ENCODE peak calls at places on chromosomes 7 and 10, in six cellular contexts. T is fibroblast of lung, U is fibroblast of the aortic adventitia, K is HL-60, C is left ventricle myocardium inferior, D is tibial nerve. Z is an unnamed sample.

GRCh38 chr7:118657391-118658005 is 433.0 kb downstream of the ANKRD7 start:
- DNase-seq in K (no peak), D (no peak), U (no peak), T (no peak), C (no peak), Z (no peak)

GRCh38 chr10:117530791-117531190 is 11.8 kb upstream of the EMX2 start:
- DNase-seq in D (no peak), T (no peak), U (no peak), C (no peak), K (no peak), Z (no peak)

GRCh38 chr7:92988941-92989540 is 128.7 kb downstream of the SAMD9 start:
- DNase-seq in D (no peak), T (peak), K (no peak), C (no peak), U (no peak), Z (no peak)

GRCh38 chr7:2399848-2400587 is 3.4 kb upstream of the CHST12 start:
- DNase-seq in D (peak), C (peak), K (peak), U (peak), T (peak), Z (no peak)

GRCh38 chr7:4871930-4872675 is 10.3 kb upstream of the PAPOLB start:
- DNase-seq in K (no peak), U (no peak), D (no peak), T (no peak), C (no peak), Z (no peak)

GRCh38 chr7:12979181-12979580 is 291.7 kb downstream of the ARL4A start:
- DNase-seq in C (no peak), D (no peak), T (no peak), K (no peak), U (no peak), Z (no peak)

GRCh38 chr10:95295031-95295755 is 4.4 kb upstream of the PDLIM1 start:
- DNase-seq in C (peak), T (peak), D (no peak), K (peak), U (peak), Z (peak)

GRCh38 chr7:147023390-147023914 is 906.9 kb downstream of the CNTNAP2 start:
- DNase-seq in C (no peak), D (no peak), T (no peak), U (no peak), K (no peak), Z (no peak)

GRCh38 chr7:54563329-54563916 is 21.2 kb downstream of the VSTM2A start:
- DNase-seq in D (no peak), U (no peak), T (no peak), K (no peak), C (no peak), Z (no peak)

GRCh38 chr7:120725376-120726039 is 132.4 kb downstream of the TSPAN12 start:
- DNase-seq in D (no peak), U (peak), K (no peak), C (no peak), T (peak), Z (peak)

GRCh38 chr7:25305831-25306230 is 77.5 kb upstream of the NPVF start:
- DNase-seq in K (peak), T (no peak), C (no peak), D (no peak), U (no peak), Z (no peak)

GRCh38 chr7:25308246-25308645 is 80.0 kb upstream of the NPVF start:
- DNase-seq in U (no peak), K (no peak), D (no peak), T (no peak), C (no peak), Z (no peak)

GRCh38 chr7:25307624-25308023 is 79.3 kb upstream of the NPVF start:
- DNase-seq in U (no peak), C (no peak), D (no peak), K (no peak), T (no peak), Z (no peak)

GRCh38 chr7:25308898-25309521 is 80.7 kb upstream of the NPVF start:
- DNase-seq in U (no peak), T (no peak), D (no peak), C (no peak), K (no peak), Z (no peak)

DNA sequence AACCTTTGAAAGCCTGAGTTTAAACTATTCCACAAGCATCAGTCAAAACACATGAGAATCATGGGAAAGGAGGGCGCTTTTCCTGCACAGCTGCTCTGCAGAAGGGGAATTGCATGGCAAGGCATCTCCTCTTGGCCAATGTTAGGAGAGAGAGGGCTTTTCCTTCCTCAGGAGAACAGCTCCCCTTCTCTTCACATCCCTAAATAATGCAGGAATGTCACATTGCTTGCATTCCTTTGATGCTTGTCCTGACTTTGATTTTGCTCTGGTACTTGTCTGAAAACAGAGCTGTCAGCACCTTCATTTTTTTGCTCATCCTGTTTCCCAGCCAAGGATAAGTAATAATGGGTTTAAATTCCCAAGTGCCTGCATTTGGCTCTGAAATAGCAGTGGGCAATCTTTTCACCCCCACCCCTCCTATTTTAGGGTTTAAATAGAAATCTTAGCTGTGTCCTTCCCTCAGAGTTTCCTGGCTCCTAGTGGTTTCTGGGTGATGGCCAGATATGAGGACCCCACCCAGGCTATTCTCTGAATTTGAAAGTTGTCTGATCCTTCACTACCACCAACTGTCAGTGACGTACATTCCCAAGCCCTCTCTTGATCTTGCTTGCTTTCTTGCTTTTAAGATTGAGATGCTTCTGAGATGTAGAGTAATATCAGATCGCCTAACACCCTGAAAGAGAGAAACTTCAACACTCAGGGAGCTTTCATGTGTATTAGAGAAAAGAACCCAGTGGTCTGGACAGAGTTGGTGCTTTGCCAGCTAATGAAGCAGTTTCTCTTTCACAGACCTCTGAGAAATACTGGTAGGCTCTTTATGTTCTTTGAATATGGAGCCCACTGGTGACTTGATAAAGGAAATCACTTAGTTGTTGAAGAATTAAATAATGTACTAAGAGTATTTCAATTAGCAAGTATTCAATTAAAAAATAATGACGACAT is 75.4 kb upstream of the NPVF start:
- DNase-seq in U (peak), T (peak), D (no peak), C (no peak), K (no peak), Z (no peak)
- H3K4me3 ChIP-seq in U (no peak), T (no peak), D (no peak), C (peak), K (no peak), Z (no peak)

GRCh38 chr10:46285966-46286620 is 704 bp upstream of the ANTXRL start:
- DNase-seq in U (no peak), T (no peak), C (no peak), D (no peak), K (no peak), Z (no peak)
- H3K4me3 ChIP-seq in U (no peak), T (no peak), C (no peak), D (no peak), K (no peak), Z (no peak)

GRCh38 chr10:13354783-13355182 is 6.7 kb upstream of the SEPHS1 start:
- DNase-seq in T (no peak), K (no peak), D (no peak), C (no peak), U (no peak), Z (no peak)

GRCh38 chr10:13351340-13351915 is 3.3 kb upstream of the SEPHS1 start:
- DNase-seq in C (no peak), U (no peak), K (no peak), D (no peak), T (no peak), Z (no peak)

GRCh38 chr10:13349776-13350274 is 1.7 kb upstream of the SEPHS1 start:
- DNase-seq in C (peak), D (peak), T (peak), U (peak), K (peak), Z (no peak)

GRCh38 chr10:13356392-13356791 is 8.3 kb upstream of the SEPHS1 start:
- DNase-seq in K (no peak), T (no peak), U (no peak), C (no peak), D (no peak), Z (no peak)

DNA sequence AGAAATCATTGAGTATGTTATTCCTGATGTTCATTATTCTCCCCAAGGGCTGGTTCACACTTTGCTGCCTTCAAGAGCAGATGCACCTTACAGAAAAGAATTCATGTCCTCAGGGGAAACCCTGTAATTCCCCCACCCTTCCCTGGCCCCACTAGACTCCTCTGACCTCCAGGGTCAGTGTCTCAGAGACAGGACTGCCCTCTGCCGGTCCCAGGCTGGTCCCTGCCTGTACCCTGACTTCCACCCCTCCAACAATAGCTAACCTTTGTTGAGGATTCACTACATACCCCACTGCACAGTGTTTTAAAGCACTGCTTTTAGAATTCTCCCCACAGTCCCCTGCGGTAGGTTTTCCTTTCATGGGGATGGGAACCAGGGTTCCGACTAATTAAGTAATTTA is 4.4 kb upstream of the SEPHS1 start:
- DNase-seq in T (no peak), C (no peak), D (no peak), U (no peak), K (no peak), Z (no peak)
- H3K4me3 ChIP-seq in T (no peak), C (no peak), D (no peak), U (no peak), K (no peak), Z (no peak)

DNA sequence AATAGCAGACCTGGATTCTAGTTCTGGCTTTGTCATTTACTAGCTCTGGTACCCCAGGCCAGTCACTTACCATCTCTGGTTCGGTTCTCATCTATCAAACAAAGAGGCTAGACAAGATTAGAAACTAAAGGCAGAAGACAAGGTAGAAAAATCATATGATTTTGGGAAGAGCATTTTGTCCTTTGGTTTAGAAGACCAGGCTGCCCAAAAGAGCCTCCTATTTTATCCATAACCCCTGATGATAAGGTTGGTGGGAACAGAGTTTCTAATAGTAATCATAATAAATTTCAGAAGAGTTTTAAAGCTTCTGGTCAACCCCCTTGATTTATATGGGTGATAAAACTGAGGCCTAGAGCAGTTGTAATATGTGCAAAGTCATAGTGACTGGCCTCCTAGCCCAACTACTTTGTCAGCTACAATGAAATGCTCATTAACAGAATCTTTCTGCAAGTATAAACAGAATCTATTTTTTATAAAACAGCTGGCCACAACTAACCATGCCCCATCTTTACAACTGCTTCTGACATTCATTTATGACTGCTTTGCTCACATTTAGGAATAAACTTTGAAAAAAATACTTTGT is 23.4 kb downstream of the COX15 start:
- DNase-seq in C (no peak), K (no peak), D (no peak), T (peak), U (peak), Z (no peak)
- H3K4me3 ChIP-seq in C (no peak), K (no peak), D (no peak), T (no peak), U (no peak), Z (no peak)

GRCh38 chr10:3781458-3782098 is 3.4 kb downstream of the KLF6 start:
- DNase-seq in T (peak), U (peak), D (peak), K (no peak), C (peak), Z (no peak)
- H3K4me3 ChIP-seq in T (peak), U (peak), D (peak), K (no peak), C (peak), Z (peak)

DNA sequence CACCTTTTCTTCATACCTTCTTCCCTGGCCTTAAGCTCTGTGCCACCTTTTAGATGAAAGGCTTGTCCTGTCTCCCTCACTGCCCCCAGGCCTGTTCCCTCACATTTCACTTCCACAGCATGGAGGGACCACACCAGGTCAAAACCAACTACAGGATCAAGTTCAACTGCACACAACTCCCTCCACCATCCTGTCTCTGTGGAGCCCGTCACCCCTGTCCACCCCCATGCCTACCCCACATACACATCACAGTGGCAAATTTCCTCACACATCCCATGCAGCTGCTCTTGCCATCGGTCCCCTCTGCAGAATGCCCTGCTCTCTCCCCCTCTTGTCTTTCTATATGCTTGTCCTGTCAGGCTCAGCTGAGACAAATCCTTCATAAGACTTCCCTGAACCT is 154.1 kb downstream of the USP6NL start:
- DNase-seq in U (no peak), D (no peak), T (no peak), K (no peak), C (no peak), Z (no peak)
- H3K4me3 ChIP-seq in U (no peak), D (no peak), T (no peak), K (no peak), C (no peak), Z (no peak)

GRCh38 chr7:778968-779451 is 51.9 kb upstream of the PRKAR1B start:
- DNase-seq in C (no peak), D (no peak), U (no peak), K (no peak), T (no peak), Z (no peak)
- H3K4me3 ChIP-seq in C (no peak), D (no peak), U (no peak), K (no peak), T (no peak), Z (no peak)

GRCh38 chr10:102132563-102133372 is at the start of gene PPRC1:
- DNase-seq in K (peak), T (peak), U (peak), D (peak), C (peak), Z (peak)

GRCh38 chr10:102132193-102132562 is 662 bp upstream of the PPRC1 start:
- DNase-seq in T (no peak), K (no peak), U (no peak), C (no peak), D (no peak), Z (no peak)

GRCh38 chr10:102134416-102134815 is 1.6 kb downstream of the PPRC1 start:
- DNase-seq in D (no peak), K (no peak), C (no peak), U (no peak), T (no peak), Z (no peak)

GRCh38 chr10:102133373-102134195 is 744 bp downstream of the PPRC1 start:
- DNase-seq in T (peak), D (peak), C (peak), K (peak), U (peak), Z (no peak)

GRCh38 chr10:102131286-102132170 is 1.3 kb upstream of the PPRC1 start:
- DNase-seq in T (peak), D (no peak), K (no peak), U (peak), C (no peak), Z (no peak)
- H3K4me3 ChIP-seq in T (no peak), D (no peak), K (no peak), U (no peak), C (no peak), Z (no peak)

Z was measured in GM12864.